ENCODE peak calls at places on chromosomes 4 and X, in nine cellular contexts. G is activated B cell treated with CpG ODN at 0.5 μM for 24 hours, W is AG04449, U is cardiac fibroblast, S is GM18507, I is amniotic stem cell, Z is NCI-H1092, C is HEK293T, E is fibroblast of lung. L is an unnamed sample.

GRCh38 chrX:40127052-40127451 is 29.3 kb upstream of the BCOR start:
- DNase-seq in E (no peak), S (no peak), W (no peak), I (no peak), Z (no peak), C (no peak), U (peak), G (no peak), L (no peak)

GRCh38 chr4:169530048-169530447 is 82.3 kb downstream of the NEK1 start:
- DNase-seq in S (no peak), W (no peak), Z (no peak), C (no peak), E (no peak), I (no peak), U (peak), G (no peak), L (no peak)

GRCh38 chrX:153688900-153689590 is 1.3 kb downstream of the SLC6A8 start:
- DNase-seq in W (no peak), E (peak), S (no peak), I (no peak), C (no peak), Z (no peak), G (no peak), U (peak), L (no peak)

GRCh38 chrX:38282044-38282443 is 45.3 kb downstream of the RPGR start:
- DNase-seq in I (no peak), S (no peak), Z (no peak), W (no peak), E (peak), U (peak), G (no peak), C (peak), L (peak)

GRCh38 chr4:21778702-21779101 is 169.9 kb downstream of the KCNIP4 start:
- DNase-seq in S (no peak), I (no peak), Z (no peak), W (no peak), G (no peak), U (no peak), C (no peak), E (no peak), L (no peak)

GRCh38 chrX:120575379-120576114 is 14.8 kb upstream of the CUL4B start:
- DNase-seq in E (no peak), W (no peak), I (no peak), U (no peak), Z (no peak), G (no peak), S (no peak), C (no peak), L (no peak)

GRCh38 chr4:101711590-101712255 is 78.8 kb upstream of the BANK1 start:
- DNase-seq in Z (no peak), E (no peak), W (no peak), U (peak), S (no peak), I (no peak), G (no peak), C (no peak), L (peak)

GRCh38 chrX:119539872-119540271 is 25.3 kb downstream of the STEEP1 start:
- DNase-seq in I (no peak), W (no peak), C (peak), S (no peak), G (no peak), Z (no peak), E (no peak), U (no peak), L (peak)

GRCh38 chrX:67718926-67719325 is 175.1 kb downstream of the AR start:
- DNase-seq in G (no peak), E (no peak), S (no peak), I (no peak), C (no peak), W (no peak), U (no peak), Z (no peak), L (no peak)

GRCh38 chrX:70436380-70436779 is 8.3 kb upstream of the DLG3 start:
- DNase-seq in I (no peak), G (no peak), Z (peak), C (peak), S (no peak), U (peak), E (no peak), W (no peak), L (no peak)

GRCh38 chr4:114005569-114006442 is 26.4 kb upstream of the ARSJ start:
- DNase-seq in W (peak), E (peak), Z (no peak), I (no peak), U (peak), G (no peak), S (no peak), C (no peak), L (peak)

GRCh38 chr4:111991163-111991562 is 154.1 kb upstream of the FAM241A start:
- DNase-seq in G (no peak), S (peak), I (no peak), Z (no peak), E (no peak), W (no peak), U (no peak), C (no peak), L (no peak)

GRCh38 chr4:105620640-105621323 is 68.4 kb downstream of the ARHGEF38 start:
- DNase-seq in Z (no peak), G (no peak), U (peak), S (no peak), E (peak), C (no peak), W (no peak), I (no peak), L (no peak)

GRCh38 chrX:29911673-29912072 is 303.7 kb upstream of the MAGEB2 start:
- DNase-seq in C (no peak), E (no peak), G (no peak), U (no peak), W (no peak), Z (no peak), I (no peak), S (no peak), L (no peak)

GRCh38 chrX:626745-627509 is 3.7 kb upstream of the SHOX start:
- DNase-seq in Z (no peak), C (no peak), E (no peak), G (no peak), W (no peak), U (peak), S (no peak), I (no peak), L (no peak)

GRCh38 chr4:5956285-5957021 is 61.8 kb downstream of the C4orf50 start:
- DNase-seq in G (no peak), W (no peak), C (no peak), Z (peak), E (no peak), U (no peak), S (no peak), I (no peak), L (no peak)

GRCh38 chrX:120774611-120775010 is 101.1 kb downstream of the CT47B1 start:
- DNase-seq in U (peak), C (no peak), I (no peak), S (no peak), W (no peak), E (no peak), G (no peak), Z (no peak), L (no peak)

L was measured in cerebellar cortex.